ENCODE peak calls at places on chromosomes 2 and 18, in ten cellular contexts. E is Karpas-422, F is breast epithelium, L is right atrium auricular region, A is gastrocnemius medialis, M is pancreas, I is HL-60, O is choroid plexus epithelial cell, C is aorta, J is skeletal muscle cell. B is an unnamed sample.

GRCh38 chr2:100140582-100140981 is 1.8 kb downstream of the AFF3 start:
- DNase-seq in E (peak), F (no peak), L (no peak), A (no peak), M (no peak), I (peak), O (no peak), C (no peak), J (no peak), B (no peak)

GRCh38 chr2:73838889-73839539 is 10.3 kb downstream of the STAMBP start:
- DNase-seq in E (no peak), F (no peak), L (no peak), A (no peak), M (no peak), I (no peak), O (no peak), C (no peak), J (no peak), B (peak)

GRCh38 chr2:68250196-68250595 is 2.1 kb downstream of the PPP3R1 start:
- DNase-seq in E (no peak), F (no peak), L (no peak), A (no peak), M (no peak), I (peak), O (no peak), C (no peak), J (no peak), B (no peak)

GRCh38 chr18:57648414-57648813 is 26.8 kb upstream of the NARS1 start:
- DNase-seq in E (no peak), F (no peak), L (no peak), A (no peak), M (peak), I (no peak), O (no peak), C (no peak), J (no peak), B (no peak)

GRCh38 chr2:101432411-101433181 is 42.3 kb downstream of the RFX8 start:
- DNase-seq in E (no peak), F (no peak), L (peak), A (no peak), M (no peak), I (no peak), O (no peak), C (no peak), J (no peak), B (no peak)

GRCh38 chr18:35458677-35459441 is 38.9 kb downstream of the INO80C start:
- DNase-seq in E (no peak), F (no peak), L (peak), A (no peak), M (no peak), I (no peak), O (peak), C (no peak), J (peak), B (peak)

GRCh38 chr2:20356042-20356441 is 5.4 kb upstream of the PUM2 start:
- DNase-seq in E (no peak), F (peak), L (no peak), A (peak), M (no peak), I (peak), O (peak), C (no peak), J (peak), B (peak)

GRCh38 chr2:119327431-119327830 is 39.2 kb downstream of the C2orf76 start:
- DNase-seq in E (no peak), F (no peak), L (no peak), A (no peak), M (no peak), I (peak), O (no peak), C (no peak), J (no peak), B (no peak)

GRCh38 chr2:228731517-228731916 is 539.6 kb downstream of the PID1 start:
- DNase-seq in E (no peak), F (no peak), L (no peak), A (no peak), M (no peak), I (no peak), O (peak), C (no peak), J (peak), B (peak)

GRCh38 chr2:88027709-88028389 is 11.5 kb upstream of the RNU2-63P start:
- DNase-seq in E (no peak), F (no peak), L (no peak), A (no peak), M (no peak), I (no peak), O (no peak), C (no peak), J (no peak), B (no peak)

GRCh38 chr2:136319227-136319626 is 201.3 kb upstream of the CXCR4 start:
- DNase-seq in E (no peak), F (no peak), L (no peak), A (no peak), M (no peak), I (peak), O (no peak), C (no peak), J (no peak), B (no peak)

GRCh38 chr2:235406420-235406819 is 87.4 kb upstream of the AGAP1 start:
- DNase-seq in E (no peak), F (no peak), L (no peak), A (no peak), M (no peak), I (no peak), O (no peak), C (no peak), J (no peak), B (no peak)

GRCh38 chr18:66495844-66496243 is 108.0 kb downstream of the CDH19 start:
- DNase-seq in E (peak), F (no peak), L (no peak), A (no peak), M (no peak), I (peak), O (peak), C (no peak), J (no peak), B (peak)

GRCh38 chr2:231800493-231801091 is 14.3 kb downstream of the COPS7B start:
- DNase-seq in E (peak), F (no peak), L (no peak), A (no peak), M (no peak), I (peak), O (peak), C (no peak), J (no peak), B (peak)

GRCh38 chr2:75547345-75548035 is 13.2 kb downstream of the EVA1A start:
- DNase-seq in E (no peak), F (no peak), L (no peak), A (no peak), M (no peak), I (no peak), O (peak), C (no peak), J (peak), B (peak)

GRCh38 chr2:142734770-142735169 is 142.7 kb upstream of the KYNU start:
- DNase-seq in E (no peak), F (no peak), L (no peak), A (no peak), M (no peak), I (no peak), O (no peak), C (no peak), J (no peak), B (no peak)

GRCh38 chr18:7567487-7568425 is 640 bp downstream of the PTPRM start:
- DNase-seq in E (no peak), F (peak), L (peak), A (peak), M (peak), I (peak), O (peak), C (peak), J (no peak), B (peak)

GRCh38 chr18:8657050-8657820 is 48.0 kb downstream of the RAB12 start:
- DNase-seq in E (peak), F (no peak), L (no peak), A (no peak), M (no peak), I (no peak), O (no peak), C (no peak), J (no peak), B (no peak)

GRCh38 chr18:51068111-51068510 is 38.1 kb downstream of the SMAD4 start:
- DNase-seq in E (no peak), F (no peak), L (no peak), A (no peak), M (no peak), I (no peak), O (peak), C (no peak), J (peak), B (peak)

GRCh38 chr2:212912445-212913103 is 238.8 kb downstream of the IKZF2 start:
- DNase-seq in E (no peak), F (no peak), L (no peak), A (no peak), M (no peak), I (no peak), O (peak), C (no peak), J (peak), B (peak)

GRCh38 chr2:191593622-191594416 is 84.1 kb upstream of the NABP1 start:
- DNase-seq in E (no peak), F (peak), L (no peak), A (no peak), M (no peak), I (no peak), O (peak), C (no peak), J (peak), B (no peak)

GRCh38 chr2:128805237-128805636 is 486.6 kb upstream of the HS6ST1 start:
- DNase-seq in E (no peak), F (no peak), L (no peak), A (no peak), M (no peak), I (no peak), O (no peak), C (no peak), J (no peak), B (no peak)

GRCh38 chr2:229269986-229270385 is 1.1 kb downstream of the PID1 start:
- DNase-seq in E (no peak), F (no peak), L (no peak), A (no peak), M (no peak), I (no peak), O (peak), C (no peak), J (no peak), B (no peak)

GRCh38 chr2:96273763-96274162 is 7.7 kb downstream of the CIAO1 start:
- DNase-seq in E (no peak), F (no peak), L (no peak), A (no peak), M (no peak), I (no peak), O (no peak), C (no peak), J (no peak), B (no peak)

GRCh38 chr2:173016451-173016850 is 59.2 kb upstream of the MAP3K20 start:
- DNase-seq in E (no peak), F (no peak), L (no peak), A (no peak), M (no peak), I (no peak), O (no peak), C (no peak), J (no peak), B (no peak)

GRCh38 chr2:96546797-96547196 is 10.2 kb downstream of the ARID5A start:
- DNase-seq in E (no peak), F (no peak), L (no peak), A (no peak), M (no peak), I (no peak), O (no peak), C (peak), J (no peak), B (no peak)

GRCh38 chr18:65659312-65659711 is 91.5 kb upstream of the CDH7 start:
- DNase-seq in E (no peak), F (no peak), L (no peak), A (no peak), M (no peak), I (no peak), O (no peak), C (no peak), J (no peak), B (no peak)

GRCh38 chr2:134669731-134670669 is 48.8 kb downstream of the TMEM163 start:
- DNase-seq in E (no peak), F (no peak), L (no peak), A (no peak), M (peak), I (no peak), O (no peak), C (no peak), J (no peak), B (no peak)

GRCh38 chr2:239832995-239833727 is 192.0 kb downstream of the NDUFA10 start:
- DNase-seq in E (no peak), F (peak), L (peak), A (no peak), M (no peak), I (no peak), O (no peak), C (peak), J (no peak), B (no peak)

GRCh38 chr2:47569658-47570398 is 166.9 kb downstream of the MSH2 start:
- DNase-seq in E (peak), F (no peak), L (no peak), A (no peak), M (peak), I (no peak), O (peak), C (no peak), J (no peak), B (no peak)

GRCh38 chr2:237148624-237149023 is 62.9 kb downstream of the COPS8 start:
- DNase-seq in E (no peak), F (no peak), L (no peak), A (no peak), M (no peak), I (no peak), O (no peak), C (no peak), J (no peak), B (no peak)

GRCh38 chr18:11004294-11004693 is 145.1 kb downstream of the PIEZO2 start:
- DNase-seq in E (no peak), F (no peak), L (no peak), A (no peak), M (no peak), I (no peak), O (peak), C (no peak), J (no peak), B (peak)

GRCh38 chr2:240344904-240345303 is 90.6 kb upstream of the GPC1 start:
- DNase-seq in E (no peak), F (no peak), L (no peak), A (no peak), M (no peak), I (no peak), O (no peak), C (no peak), J (no peak), B (peak)

GRCh38 chr2:163617517-163617916 is 118.3 kb downstream of the FIGN start:
- DNase-seq in E (no peak), F (no peak), L (no peak), A (no peak), M (no peak), I (no peak), O (no peak), C (no peak), J (no peak), B (no peak)

GRCh38 chr2:69280796-69281412 is 106.1 kb downstream of the GFPT1 start:
- DNase-seq in E (no peak), F (no peak), L (no peak), A (no peak), M (no peak), I (no peak), O (no peak), C (no peak), J (no peak), B (no peak)

GRCh38 chr2:162261032-162261945 is 18.0 kb upstream of the FAP start:
- DNase-seq in E (no peak), F (no peak), L (peak), A (peak), M (no peak), I (peak), O (peak), C (peak), J (no peak), B (peak)

DNA sequence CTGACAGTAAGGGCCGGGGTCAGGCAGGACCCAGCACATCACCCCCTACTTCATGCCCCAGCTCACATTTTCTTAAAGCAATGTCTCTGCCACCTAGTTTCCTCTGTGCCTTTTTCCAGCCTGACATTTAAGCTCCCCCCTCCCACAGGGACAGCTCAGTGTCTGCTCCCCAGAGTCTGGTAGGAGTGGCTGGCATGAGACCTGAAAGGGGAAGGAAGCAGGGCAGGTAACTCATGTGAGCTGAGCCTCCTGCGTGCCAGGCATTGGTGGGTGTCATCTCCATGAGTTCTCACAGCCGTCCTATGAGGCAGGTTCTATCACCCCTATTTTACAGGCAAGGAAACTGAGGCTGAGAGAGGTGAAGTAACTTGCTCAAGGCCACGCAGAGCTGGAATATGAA is 1.5 kb downstream of the DNAJB2 start:
- DNase-seq in E (peak), F (no peak), L (no peak), A (no peak), M (no peak), I (no peak), O (no peak), C (peak), J (no peak), B (no peak)
- H3K4me3 ChIP-seq in E (peak), F (peak), L (no peak), A (no peak), M (no peak), I (no peak), O (no peak), C (no peak), J (no peak), B (no peak)

GRCh38 chr2:151262629-151263028 is 966 bp upstream of the RBM43 start:
- DNase-seq in E (no peak), F (no peak), L (no peak), A (no peak), M (no peak), I (no peak), O (no peak), C (no peak), J (no peak), B (no peak)
- H3K4me3 ChIP-seq in E (peak), F (no peak), L (no peak), A (no peak), M (no peak), I (no peak), O (no peak), C (no peak), J (no peak), B (no peak)

GRCh38 chr2:224222976-224223375 is 178.9 kb downstream of the FAM124B start:
- DNase-seq in E (no peak), F (no peak), L (no peak), A (no peak), M (no peak), I (no peak), O (no peak), C (no peak), J (no peak), B (no peak)
- H3K4me3 ChIP-seq in E (no peak), F (no peak), L (no peak), A (no peak), M (no peak), I (no peak), O (no peak), C (no peak), J (no peak), B (no peak)

GRCh38 chr2:218858671-218859555 is 692 bp upstream of the WNT6 start:
- DNase-seq in E (no peak), F (no peak), L (no peak), A (no peak), M (peak), I (no peak), O (no peak), C (peak), J (no peak), B (no peak)
- H3K4me3 ChIP-seq in E (no peak), F (peak), L (peak), A (no peak), M (peak), I (no peak), O (no peak), C (peak), J (peak), B (no peak)

DNA sequence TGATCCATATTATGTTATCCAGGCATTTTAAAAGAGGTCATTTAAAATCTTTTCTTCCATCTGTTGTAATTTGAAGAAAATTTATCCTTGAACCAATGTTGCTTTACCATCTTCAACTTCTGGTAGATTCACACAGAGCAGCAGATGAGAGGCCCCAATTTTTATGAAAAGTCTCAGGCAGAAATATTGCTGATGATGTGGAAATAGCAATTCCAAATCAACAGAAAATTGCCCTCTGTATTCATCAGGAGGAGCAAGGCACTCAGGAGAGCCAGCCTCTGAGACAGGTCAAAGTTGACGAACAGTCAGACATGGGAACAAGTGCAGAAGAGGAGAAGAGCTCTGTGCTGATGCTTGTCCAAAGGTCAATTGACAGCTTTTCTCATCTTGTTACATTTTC is 444.9 kb downstream of the NCKAP5 start:
- DNase-seq in E (no peak), F (no peak), L (no peak), A (no peak), M (no peak), I (no peak), O (no peak), C (no peak), J (no peak), B (no peak)
- H3K4me3 ChIP-seq in E (no peak), F (no peak), L (no peak), A (no peak), M (no peak), I (no peak), O (no peak), C (no peak), J (no peak), B (no peak)

GRCh38 chr2:31233216-31233615 is 736 bp upstream of the EHD3 start:
- DNase-seq in E (peak), F (no peak), L (peak), A (no peak), M (no peak), I (no peak), O (no peak), C (no peak), J (no peak), B (no peak)
- H3K4me3 ChIP-seq in E (peak), F (no peak), L (no peak), A (no peak), M (no peak), I (no peak), O (no peak), C (no peak), J (no peak), B (no peak)

GRCh38 chr2:404581-404980 is 116.7 kb upstream of the ALKAL2 start:
- DNase-seq in E (no peak), F (no peak), L (no peak), A (no peak), M (no peak), I (no peak), O (no peak), C (no peak), J (no peak), B (no peak)

GRCh38 chr2:406231-406630 is 118.3 kb upstream of the ALKAL2 start:
- DNase-seq in E (no peak), F (no peak), L (no peak), A (no peak), M (no peak), I (no peak), O (no peak), C (no peak), J (no peak), B (no peak)

GRCh38 chr2:409523-409922 is 121.6 kb upstream of the ALKAL2 start:
- DNase-seq in E (no peak), F (no peak), L (no peak), A (no peak), M (no peak), I (no peak), O (no peak), C (no peak), J (no peak), B (no peak)

GRCh38 chr2:406876-407275 is 119.0 kb upstream of the ALKAL2 start:
- DNase-seq in E (no peak), F (no peak), L (no peak), A (no peak), M (no peak), I (no peak), O (no peak), C (no peak), J (no peak), B (no peak)

DNA sequence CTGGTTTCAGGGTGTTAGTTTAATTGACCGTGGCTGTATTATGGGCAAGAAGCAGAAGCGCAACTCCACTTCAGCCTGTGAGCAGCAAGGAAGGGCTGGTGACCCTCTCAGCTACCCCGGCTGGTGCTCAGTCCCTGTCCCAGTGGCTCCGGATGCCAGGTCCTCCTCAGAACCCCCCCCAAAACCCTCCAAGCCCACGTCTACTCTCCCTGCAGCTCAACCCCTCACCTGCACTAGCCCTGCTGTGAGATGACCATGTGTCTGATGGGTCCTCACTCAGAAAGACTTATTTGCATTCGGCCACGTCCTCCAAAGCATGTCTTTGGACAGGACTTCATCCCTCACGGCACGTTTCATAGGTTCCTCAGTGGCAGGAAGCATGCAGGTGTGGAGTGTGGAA is 119.7 kb upstream of the ALKAL2 start:
- DNase-seq in E (no peak), F (no peak), L (no peak), A (no peak), M (no peak), I (no peak), O (no peak), C (no peak), J (no peak), B (no peak)
- H3K4me3 ChIP-seq in E (no peak), F (no peak), L (no peak), A (no peak), M (no peak), I (no peak), O (no peak), C (no peak), J (no peak), B (no peak)

B was measured in fibroblast of villous mesenchyme.